ENCODE peak calls at places on chromosomes 13 and 19, in nine cellular contexts. J is cardiac muscle cell, A is astrocyte of the cerebellum, W is ovary, U is pancreas, T is GM13976, V is GM23338, O is cardiac fibroblast, X is nephron progenitor cell. M is an unnamed sample.

GRCh38 chr13:113092776-113093579 is 12.6 kb upstream of the F7 start:
- DNase-seq in J (no peak), A (no peak), W (no peak), U (no peak), T (no peak), V (no peak), O (no peak), X (no peak), M (no peak)

GRCh38 chr19:10417598-10418280 is 2.6 kb upstream of the PDE4A start:
- DNase-seq in J (no peak), A (no peak), W (no peak), U (peak), T (peak), V (peak), O (no peak), X (peak), M (no peak)

GRCh38 chr13:113874177-113874576 is 10.3 kb upstream of the GAS6 start:
- DNase-seq in J (no peak), A (no peak), W (no peak), U (no peak), T (no peak), V (no peak), O (no peak), X (no peak), M (no peak)

GRCh38 chr19:38736413-38737280 is 7.6 kb downstream of the CAPN12 start:
- DNase-seq in J (peak), A (no peak), W (peak), U (peak), T (peak), V (peak), O (no peak), X (peak), M (peak)

GRCh38 chr13:36282818-36283432 is 14.7 kb downstream of the CCDC169 start:
- DNase-seq in J (peak), A (peak), W (no peak), U (no peak), T (peak), V (peak), O (peak), X (no peak), M (no peak)

GRCh38 chr19:44648536-44649370 is 5.0 kb downstream of the PVR start:
- DNase-seq in J (peak), A (no peak), W (no peak), U (no peak), T (no peak), V (no peak), O (peak), X (no peak), M (no peak)

GRCh38 chr19:12984683-12985048 is 10.6 kb upstream of the NFIX start:
- DNase-seq in J (no peak), A (no peak), W (no peak), U (no peak), T (no peak), V (no peak), O (no peak), X (no peak), M (no peak)

GRCh38 chr19:41872775-41873647 is 4.1 kb upstream of the CD79A start:
- DNase-seq in J (peak), A (peak), W (no peak), U (peak), T (no peak), V (peak), O (peak), X (peak), M (no peak)

GRCh38 chr13:30341815-30342570 is 34.6 kb upstream of the KATNAL1 start:
- DNase-seq in J (peak), A (peak), W (peak), U (peak), T (no peak), V (no peak), O (peak), X (no peak), M (no peak)

GRCh38 chr13:98203641-98204326 is 26.7 kb upstream of the RNF113B start:
- DNase-seq in J (no peak), A (no peak), W (no peak), U (no peak), T (no peak), V (no peak), O (no peak), X (no peak), M (no peak)

GRCh38 chr13:110726726-110727125 is 13.2 kb downstream of the ING1 start:
- DNase-seq in J (no peak), A (no peak), W (no peak), U (no peak), T (peak), V (no peak), O (no peak), X (no peak), M (peak)

GRCh38 chr13:78239681-78240080 is 321.1 kb upstream of the EDNRB start:
- DNase-seq in J (no peak), A (no peak), W (no peak), U (no peak), T (no peak), V (peak), O (peak), X (peak), M (no peak)

GRCh38 chr13:52651880-52652169 is 811 bp upstream of the SUGT1 start:
- DNase-seq in J (no peak), A (no peak), W (no peak), U (no peak), T (no peak), V (no peak), O (no peak), X (no peak), M (no peak)

GRCh38 chr19:47826800-47827199 is 5.1 kb downstream of the CRX start:
- DNase-seq in J (no peak), A (no peak), W (no peak), U (no peak), T (no peak), V (no peak), O (no peak), X (no peak), M (no peak)

GRCh38 chr13:59677430-59677829 is 486.3 kb downstream of the DIAPH3 start:
- DNase-seq in J (no peak), A (no peak), W (no peak), U (no peak), T (no peak), V (no peak), O (no peak), X (no peak), M (no peak)

GRCh38 chr13:29573190-29573589 is 22.3 kb downstream of the SLC7A1 start:
- DNase-seq in J (peak), A (no peak), W (peak), U (no peak), T (peak), V (no peak), O (peak), X (no peak), M (peak)

GRCh38 chr13:111280666-111281577 is 39.5 kb upstream of the TEX29 start:
- DNase-seq in J (peak), A (no peak), W (no peak), U (no peak), T (no peak), V (no peak), O (peak), X (no peak), M (no peak)

GRCh38 chr13:32911506-32911905 is 104.7 kb upstream of the KL start:
- DNase-seq in J (peak), A (no peak), W (no peak), U (no peak), T (peak), V (peak), O (peak), X (peak), M (peak)

GRCh38 chr19:41726493-41726892 is 18.1 kb downstream of the CEACAM5 start:
- DNase-seq in J (no peak), A (no peak), W (no peak), U (no peak), T (no peak), V (peak), O (no peak), X (no peak), M (no peak)

GRCh38 chr19:39127812-39128510 is 2.4 kb downstream of the PAK4 start:
- DNase-seq in J (no peak), A (no peak), W (no peak), U (peak), T (no peak), V (no peak), O (no peak), X (no peak), M (no peak)

GRCh38 chr13:44136693-44137268 is 236.8 kb upstream of the SERP2 start:
- DNase-seq in J (no peak), A (no peak), W (no peak), U (no peak), T (no peak), V (no peak), O (no peak), X (no peak), M (no peak)

GRCh38 chr13:110133425-110134235 is 173.3 kb downstream of the COL4A1 start:
- DNase-seq in J (no peak), A (no peak), W (no peak), U (no peak), T (no peak), V (no peak), O (no peak), X (no peak), M (no peak)

GRCh38 chr19:46717716-46718143 is 816 bp upstream of the PRKD2 start:
- DNase-seq in J (no peak), A (no peak), W (no peak), U (no peak), T (no peak), V (no peak), O (no peak), X (no peak), M (no peak)

GRCh38 chr19:3604987-3605343 is 1.7 kb downstream of the TBXA2R start:
- DNase-seq in J (no peak), A (no peak), W (no peak), U (no peak), T (peak), V (no peak), O (no peak), X (no peak), M (peak)

GRCh38 chr19:14147797-14148605 is 11.6 kb upstream of the ASF1B start:
- DNase-seq in J (peak), A (peak), W (peak), U (peak), T (peak), V (peak), O (peak), X (peak), M (peak)

GRCh38 chr13:50580684-50581305 is 262.7 kb downstream of the DLEU7 start:
- DNase-seq in J (peak), A (peak), W (no peak), U (no peak), T (no peak), V (no peak), O (peak), X (no peak), M (no peak)
- TF ChIP-seq CTCF in J (peak), A (peak), W (no peak), U (no peak), T (no peak), V (no peak), O (peak), X (no peak), M (no peak)

DNA sequence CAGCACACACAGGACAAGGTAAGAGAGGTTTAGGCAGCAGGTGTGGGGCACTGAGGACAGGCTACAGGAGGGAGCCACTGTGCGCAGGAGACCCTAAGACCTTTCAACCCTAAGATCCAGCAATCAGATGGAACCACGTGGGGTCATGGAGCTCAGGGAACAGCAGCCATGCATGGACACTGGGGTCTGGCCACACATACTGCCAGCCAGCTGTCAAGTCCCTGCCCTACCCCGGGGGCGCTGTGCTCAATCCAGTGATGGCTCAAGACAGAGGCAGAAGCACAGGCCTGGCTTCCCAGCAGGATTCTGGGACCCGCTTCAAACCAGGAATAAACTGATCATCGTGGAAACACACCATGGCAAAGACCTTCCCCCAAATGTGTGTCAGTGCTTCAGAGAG is 25.5 kb upstream of the EPHX3 start:
- DNase-seq in J (no peak), A (no peak), W (no peak), U (no peak), T (no peak), V (no peak), O (no peak), X (no peak), M (no peak)
- TF ChIP-seq CTCF in J (no peak), A (no peak), W (no peak), U (no peak), T (no peak), V (no peak), O (no peak), X (no peak), M (no peak)

DNA sequence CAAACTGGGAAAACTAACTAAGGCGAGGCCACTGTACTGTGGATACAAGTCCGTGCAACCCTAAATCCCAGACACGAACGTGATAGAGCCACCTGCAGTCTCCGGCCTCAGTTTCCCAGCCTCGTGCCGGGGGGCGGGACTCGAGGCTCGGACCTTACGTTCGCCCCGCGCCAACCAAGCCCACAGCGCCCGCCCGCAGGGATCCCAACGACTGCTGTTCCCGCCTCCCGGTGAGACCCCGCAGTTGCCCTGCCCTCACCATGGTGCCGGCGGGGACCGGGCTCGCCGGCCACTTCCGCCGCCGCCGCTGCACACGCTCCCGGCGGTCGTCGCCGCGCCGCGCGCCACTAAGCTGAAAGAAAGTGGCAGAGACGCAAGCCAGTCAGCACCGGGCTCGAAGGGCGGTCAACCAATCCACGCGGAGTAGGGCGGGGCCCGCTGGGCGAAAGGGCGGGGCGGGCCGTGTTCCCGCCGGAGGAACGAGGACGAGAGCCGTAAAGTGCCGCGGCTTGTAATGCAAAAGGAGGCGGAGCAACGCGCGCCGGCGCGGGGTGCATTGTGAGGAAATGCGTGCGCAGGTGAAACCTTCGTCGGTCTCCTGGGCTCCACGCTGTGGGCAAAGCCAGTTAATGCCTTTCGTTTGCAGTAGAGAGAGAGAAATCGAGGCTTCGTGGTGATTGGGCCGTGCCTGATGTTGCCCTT is at the start of gene LSM4:
- DNase-seq in J (peak), A (peak), W (peak), U (peak), T (peak), V (peak), O (peak), X (peak), M (peak)
- TF ChIP-seq CTCF in J (no peak), A (peak), W (no peak), U (no peak), T (peak), V (no peak), O (no peak), X (no peak), M (peak)

GRCh38 chr19:2523630-2524311 is 47.8 kb downstream of the GADD45B start:
- DNase-seq in J (peak), A (peak), W (no peak), U (no peak), T (no peak), V (peak), O (peak), X (no peak), M (no peak)
- TF ChIP-seq CTCF in J (peak), A (peak), W (no peak), U (no peak), T (no peak), V (peak), O (peak), X (peak), M (no peak)

GRCh38 chr13:79405831-79406596 is at the start of gene RBM26:
- DNase-seq in J (peak), A (peak), W (peak), U (peak), T (peak), V (peak), O (peak), X (peak), M (peak)
- TF ChIP-seq CTCF in J (peak), A (no peak), W (no peak), U (no peak), T (no peak), V (no peak), O (no peak), X (no peak), M (no peak)

GRCh38 chr13:75356426-75356825 is 125.5 kb downstream of the TBC1D4 start:
- DNase-seq in J (no peak), A (no peak), W (no peak), U (no peak), T (no peak), V (no peak), O (no peak), X (no peak), M (no peak)

GRCh38 chr13:75355609-75356008 is 126.4 kb downstream of the TBC1D4 start:
- DNase-seq in J (no peak), A (no peak), W (no peak), U (no peak), T (no peak), V (no peak), O (no peak), X (no peak), M (no peak)

GRCh38 chr13:75359266-75359665 is 122.7 kb downstream of the TBC1D4 start:
- DNase-seq in J (peak), A (peak), W (no peak), U (no peak), T (no peak), V (peak), O (peak), X (no peak), M (no peak)

GRCh38 chr13:75360170-75360569 is 121.8 kb downstream of the TBC1D4 start:
- DNase-seq in J (no peak), A (no peak), W (no peak), U (no peak), T (no peak), V (no peak), O (no peak), X (no peak), M (no peak)

GRCh38 chr13:75357576-75358295 is 124.2 kb downstream of the TBC1D4 start:
- DNase-seq in J (peak), A (no peak), W (no peak), U (no peak), T (peak), V (peak), O (peak), X (peak), M (peak)
- TF ChIP-seq CTCF in J (peak), A (peak), W (peak), U (no peak), T (peak), V (peak), O (peak), X (peak), M (peak)

DNA sequence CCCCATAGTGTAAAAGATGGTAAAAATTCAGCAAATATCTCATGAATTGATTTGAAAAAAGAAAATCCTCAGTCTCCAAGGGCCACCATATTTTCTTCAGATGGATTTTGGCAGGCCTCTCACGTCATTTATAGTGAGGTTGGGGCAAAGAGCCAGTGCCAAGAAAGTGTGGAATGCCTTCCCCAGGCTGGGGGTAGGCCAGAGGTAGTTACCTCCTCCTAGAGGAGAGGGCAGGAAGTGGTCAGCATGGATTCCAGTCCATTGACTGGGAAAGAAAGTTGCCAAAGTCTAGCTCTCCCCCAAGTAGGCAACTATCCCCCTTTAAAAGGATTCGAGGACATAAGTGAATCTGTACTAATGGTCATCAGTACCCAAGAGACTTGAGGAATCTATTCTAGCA is 68.4 kb upstream of the KCTD4 start:
- DNase-seq in J (peak), A (peak), W (no peak), U (no peak), T (no peak), V (peak), O (peak), X (no peak), M (no peak)
- TF ChIP-seq CTCF in J (no peak), A (peak), W (no peak), U (no peak), T (no peak), V (peak), O (no peak), X (no peak), M (no peak)

DNA sequence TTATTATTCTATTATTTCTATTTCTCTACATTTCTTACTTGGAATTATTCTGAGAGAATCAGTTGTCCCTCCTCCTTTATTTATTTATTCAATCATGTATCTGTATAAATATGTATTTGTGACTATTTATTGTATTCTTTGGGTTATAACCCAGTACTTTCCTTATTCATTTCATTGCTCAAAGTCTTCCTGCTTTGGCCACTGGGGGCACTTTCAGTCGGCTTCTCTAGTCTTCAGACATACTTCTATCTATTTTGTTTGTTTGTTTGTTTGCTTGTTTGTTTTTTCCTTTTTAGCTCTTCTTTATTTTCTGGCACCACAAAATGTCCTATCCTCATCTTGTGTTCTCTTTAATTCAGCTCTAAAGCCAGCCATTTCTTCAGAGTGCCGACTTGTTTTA is 260.4 kb downstream of the NALCN start:
- DNase-seq in J (no peak), A (no peak), W (no peak), U (no peak), T (no peak), V (peak), O (no peak), X (no peak), M (no peak)
- TF ChIP-seq CTCF in J (peak), A (peak), W (no peak), U (peak), T (no peak), V (peak), O (peak), X (peak), M (peak)

DNA sequence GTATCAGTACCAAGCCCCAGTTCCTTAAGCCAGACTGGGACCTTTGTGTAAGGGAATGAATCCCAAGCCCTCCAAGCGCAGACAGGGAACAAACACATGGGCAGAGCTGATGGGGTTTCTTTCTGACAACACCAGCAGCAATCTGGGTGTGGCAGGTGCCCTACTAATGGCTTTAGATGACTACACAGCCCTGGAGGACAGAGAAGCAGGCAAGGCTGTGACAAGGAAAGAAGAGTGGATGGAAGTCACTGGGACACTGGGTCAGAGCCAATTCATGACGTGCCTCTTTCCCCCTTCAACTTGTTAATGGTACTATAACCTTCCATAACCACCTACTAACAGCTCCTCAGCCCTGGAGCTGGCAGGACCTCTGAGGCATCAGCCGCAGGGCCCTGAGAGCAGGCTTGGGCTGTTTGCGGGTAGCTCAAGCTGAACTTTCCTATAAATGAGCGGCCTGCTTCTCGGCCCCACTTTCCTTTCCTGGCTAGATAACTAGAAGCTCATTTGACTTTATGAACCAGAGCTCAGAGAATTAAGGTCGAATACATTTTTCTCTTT is 38.9 kb downstream of the RASL11A start:
- DNase-seq in J (no peak), A (no peak), W (no peak), U (no peak), T (no peak), V (no peak), O (no peak), X (no peak), M (no peak)
- TF ChIP-seq CTCF in J (no peak), A (no peak), W (no peak), U (no peak), T (no peak), V (no peak), O (no peak), X (no peak), M (no peak)